ENCODE peak calls at places on chromosomes 6 and 20, in four cellular contexts. B is MM.1S, U is foreskin fibroblast, D is esophagus squamous epithelium. N is an unnamed sample.

GRCh38 chr6:79463721-79464120 is 73.5 kb downstream of the LCA5 start:
- DNase-seq in U (no peak), B (no peak), D (no peak), N (no peak)

GRCh38 chr6:116215414-116215813 is 38.5 kb downstream of the TSPYL4 start:
- DNase-seq in B (no peak), U (no peak), D (no peak), N (no peak)

GRCh38 chr6:54267798-54268197 is 40.4 kb upstream of the TINAG start:
- DNase-seq in U (no peak), B (peak), D (no peak), N (no peak)

GRCh38 chr6:4472222-4472621 is 304.0 kb upstream of the CDYL start:
- DNase-seq in U (no peak), B (no peak), D (no peak), N (no peak)

GRCh38 chr6:55011034-55011433 is 163.3 kb upstream of the HCRTR2 start:
- DNase-seq in U (no peak), D (no peak), B (no peak), N (no peak)

GRCh38 chr6:51934098-51934497 is 153.3 kb downstream of the PKHD1 start:
- DNase-seq in D (no peak), U (no peak), B (peak), N (no peak)

GRCh38 chr6:123913858-123914257 is 110.2 kb downstream of the NKAIN2 start:
- DNase-seq in U (no peak), B (no peak), D (no peak), N (no peak)

GRCh38 chr6:134117409-134117808 is 65.0 kb upstream of the SLC2A12 start:
- DNase-seq in B (no peak), U (peak), D (no peak), N (no peak)

GRCh38 chr6:27608916-27609883 is 136.3 kb upstream of the ZNF184 start:
- DNase-seq in U (peak), D (no peak), B (peak), N (no peak)

GRCh38 chr6:105890521-105891244 is 195.5 kb upstream of the PRDM1 start:
- DNase-seq in U (peak), B (no peak), D (no peak), N (no peak)

GRCh38 chr20:48609491-48609978 is 218.3 kb downstream of the PREX1 start:
- DNase-seq in B (peak), D (no peak), U (no peak), N (no peak)

GRCh38 chr20:24382775-24383174 is 86.7 kb upstream of the SYNDIG1 start:
- DNase-seq in B (no peak), D (no peak), U (no peak), N (no peak)

GRCh38 chr6:32796848-32797776 is 19.7 kb downstream of the HLA-DOB start:
- DNase-seq in B (peak), U (peak), D (no peak), N (no peak)

GRCh38 chr20:63321148-63321831 is 28.3 kb downstream of the COL20A1 start:
- DNase-seq in D (no peak), B (no peak), U (peak), N (no peak)

GRCh38 chr6:129632081-129632758 is 77.8 kb downstream of the ARHGAP18 start:
- DNase-seq in B (no peak), U (no peak), D (no peak), N (no peak)

GRCh38 chr6:39203804-39204495 is 25.3 kb downstream of the KCNK5 start:
- DNase-seq in U (no peak), D (no peak), B (no peak), N (no peak)
- H3K4me3 ChIP-seq in U (no peak), D (no peak), B (no peak), N (no peak)

GRCh38 chr20:62158088-62158400 is 14.5 kb downstream of the SS18L1 start:
- DNase-seq in U (no peak), B (no peak), D (no peak), N (no peak)

GRCh38 chr20:62156254-62156556 is 12.6 kb downstream of the SS18L1 start:
- DNase-seq in B (no peak), U (no peak), D (no peak), N (no peak)

GRCh38 chr20:62156592-62157386 is 13.2 kb downstream of the SS18L1 start:
- DNase-seq in U (no peak), B (peak), D (no peak), N (no peak)

GRCh38 chr20:62157387-62158087 is 14.0 kb downstream of the SS18L1 start:
- DNase-seq in B (no peak), U (no peak), D (no peak), N (no peak)

DNA sequence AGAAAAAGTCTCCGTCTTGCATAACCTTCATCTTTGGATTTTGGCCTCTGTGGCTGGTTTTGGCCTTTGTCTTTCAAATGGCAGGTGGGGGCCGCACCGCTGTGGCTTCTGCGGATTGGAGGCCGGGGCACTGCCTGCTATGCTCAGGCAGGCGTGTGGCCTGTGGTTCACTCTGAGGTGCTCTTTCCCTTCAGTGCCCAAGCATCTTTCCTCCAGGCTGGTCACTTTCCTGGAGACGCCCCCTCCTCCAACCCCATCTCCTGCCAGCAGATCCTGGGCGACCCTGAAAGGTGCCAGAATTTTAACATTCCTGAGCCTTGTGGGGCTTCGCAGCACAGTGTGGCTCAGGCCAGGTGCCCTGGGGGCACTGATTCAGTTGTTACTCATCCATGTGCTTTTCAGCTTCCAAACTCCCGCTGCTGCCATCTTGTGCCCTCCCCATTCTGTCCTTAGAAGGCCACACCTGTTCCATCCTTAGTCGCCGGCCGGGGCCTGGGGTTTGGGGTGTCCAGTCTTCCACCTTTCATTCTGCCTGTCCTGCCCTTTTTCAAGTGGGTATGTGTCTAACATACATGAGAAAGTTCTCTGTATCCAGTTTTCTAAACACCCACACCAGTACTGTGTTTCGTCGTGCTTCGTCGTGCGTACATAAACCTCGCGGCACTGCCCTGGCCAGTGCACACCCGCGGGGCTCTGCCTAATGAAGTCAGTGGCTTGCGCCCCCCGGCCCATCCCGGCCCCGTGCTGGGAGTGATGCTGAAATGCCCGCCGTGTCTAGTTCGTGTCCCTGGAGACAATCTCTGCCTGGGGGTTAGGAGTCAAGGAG is 12.1 kb downstream of the SS18L1 start:
- DNase-seq in U (no peak), B (no peak), D (no peak), N (no peak)
- TF ChIP-seq CTCF in U (no peak), B (no peak), D (no peak), N (no peak)

GRCh38 chr20:58623579-58624473 is 27.3 kb upstream of the STX16 start:
- DNase-seq in D (no peak), U (peak), B (no peak), N (peak)
- H3K4me3 ChIP-seq in D (no peak), U (no peak), B (no peak), N (no peak)

GRCh38 chr20:39433461-39433860 is 471.3 kb downstream of the DHX35 start:
- DNase-seq in B (no peak), U (no peak), D (no peak), N (no peak)

GRCh38 chr20:39424923-39425678 is 463.0 kb downstream of the DHX35 start:
- DNase-seq in B (no peak), U (no peak), D (no peak), N (no peak)

GRCh38 chr20:39429716-39430115 is 467.6 kb downstream of the DHX35 start:
- DNase-seq in D (no peak), U (no peak), B (no peak), N (no peak)
- TF ChIP-seq CTCF in D (peak), U (no peak), B (no peak), N (no peak)

GRCh38 chr6:108163267-108163643 is 2.6 kb upstream of the NR2E1 start:
- DNase-seq in D (no peak), B (no peak), U (no peak), N (no peak)

GRCh38 chr6:108165714-108166663 is at the start of gene NR2E1:
- DNase-seq in D (no peak), B (no peak), U (no peak), N (no peak)

GRCh38 chr6:108163644-108164536 is 1.9 kb upstream of the NR2E1 start:
- DNase-seq in U (no peak), D (no peak), B (no peak), N (no peak)

GRCh38 chr6:108164815-108165706 is 761 bp upstream of the NR2E1 start:
- DNase-seq in D (no peak), B (no peak), U (no peak), N (no peak)

DNA sequence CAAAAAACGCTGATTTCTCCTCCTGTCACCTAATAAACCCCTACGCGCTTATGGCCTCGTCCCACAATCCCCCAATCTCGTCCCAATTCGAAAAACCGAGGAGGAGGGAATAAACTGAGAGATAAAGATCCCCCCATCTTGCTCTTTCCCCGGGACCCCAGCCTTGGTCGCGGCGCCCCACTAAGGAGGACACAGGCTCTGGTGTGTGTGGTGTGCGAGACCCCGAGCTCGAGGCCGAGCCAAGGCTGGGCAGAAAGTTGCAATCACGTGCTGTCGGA is 1.3 kb upstream of the NR2E1 start:
- DNase-seq in U (no peak), B (no peak), D (no peak), N (no peak)
- H3K4me3 ChIP-seq in U (no peak), B (no peak), D (no peak), N (no peak)

GRCh38 chr6:85004283-85005010 is 240.0 kb upstream of the TBX18 start:
- DNase-seq in U (peak), D (no peak), B (no peak), N (no peak)
- TF ChIP-seq CTCF in U (no peak), D (no peak), B (no peak), N (no peak)

GRCh38 chr6:156867121-156867520 is 89.9 kb downstream of the ARID1B start:
- DNase-seq in U (no peak), B (no peak), D (no peak), N (no peak)

GRCh38 chr6:156866181-156866862 is 89.1 kb downstream of the ARID1B start:
- DNase-seq in D (no peak), U (peak), B (peak), N (no peak)

GRCh38 chr6:156864557-156864956 is 87.4 kb downstream of the ARID1B start:
- DNase-seq in D (no peak), B (no peak), U (no peak), N (no peak)

GRCh38 chr6:156863504-156863903 is 86.3 kb downstream of the ARID1B start:
- DNase-seq in D (no peak), U (no peak), B (no peak), N (no peak)

GRCh38 chr6:156865019-156865629 is 87.9 kb downstream of the ARID1B start:
- DNase-seq in B (no peak), D (no peak), U (peak), N (no peak)
- H3K4me3 ChIP-seq in B (no peak), D (no peak), U (no peak), N (no peak)

GRCh38 chr6:148529010-148529409 is 186.4 kb downstream of the SASH1 start:
- DNase-seq in D (no peak), B (no peak), U (no peak), N (no peak)

GRCh38 chr6:148530394-148530923 is 187.8 kb downstream of the SASH1 start:
- DNase-seq in U (peak), B (peak), D (no peak), N (peak)

GRCh38 chr6:148526145-148526544 is 183.5 kb downstream of the SASH1 start:
- DNase-seq in U (no peak), D (no peak), B (no peak), N (no peak)

GRCh38 chr6:148530976-148531375 is 188.3 kb downstream of the SASH1 start:
- DNase-seq in U (no peak), D (no peak), B (no peak), N (no peak)

DNA sequence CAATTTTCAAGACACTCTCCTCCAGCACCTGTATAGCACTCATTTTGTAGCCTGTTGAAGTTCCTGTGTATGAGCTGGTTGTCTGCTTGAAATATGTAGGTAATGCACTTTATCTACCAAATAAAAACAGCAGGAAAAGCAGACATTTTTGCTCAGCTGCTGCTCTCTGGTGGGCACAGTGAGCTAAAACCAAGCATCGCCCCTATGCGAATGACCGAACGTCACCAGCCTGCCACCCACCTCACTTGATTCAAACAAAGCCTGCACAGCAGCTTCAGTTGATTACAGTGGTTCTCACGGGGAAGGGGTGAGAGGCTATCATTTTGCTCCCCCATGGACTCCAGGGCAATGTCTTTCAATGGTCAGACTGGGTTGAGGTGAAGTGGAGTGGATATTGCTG is 185.7 kb downstream of the SASH1 start:
- DNase-seq in U (no peak), B (no peak), D (no peak), N (no peak)
- TF ChIP-seq CTCF in U (no peak), B (no peak), D (no peak), N (peak)

GRCh38 chr20:56628015-56628872 is 862 bp upstream of the TFAP2C start:
- DNase-seq in U (no peak), D (no peak), B (peak), N (no peak)

GRCh38 chr20:56628873-56629463 is at the start of gene TFAP2C:
- DNase-seq in B (peak), U (peak), D (no peak), N (no peak)

GRCh38 chr20:56626367-56627121 is 2.6 kb upstream of the TFAP2C start:
- DNase-seq in B (no peak), D (no peak), U (peak), N (no peak)

GRCh38 chr20:56625837-56626236 is 3.3 kb upstream of the TFAP2C start:
- DNase-seq in U (no peak), D (no peak), B (no peak), N (no peak)

DNA sequence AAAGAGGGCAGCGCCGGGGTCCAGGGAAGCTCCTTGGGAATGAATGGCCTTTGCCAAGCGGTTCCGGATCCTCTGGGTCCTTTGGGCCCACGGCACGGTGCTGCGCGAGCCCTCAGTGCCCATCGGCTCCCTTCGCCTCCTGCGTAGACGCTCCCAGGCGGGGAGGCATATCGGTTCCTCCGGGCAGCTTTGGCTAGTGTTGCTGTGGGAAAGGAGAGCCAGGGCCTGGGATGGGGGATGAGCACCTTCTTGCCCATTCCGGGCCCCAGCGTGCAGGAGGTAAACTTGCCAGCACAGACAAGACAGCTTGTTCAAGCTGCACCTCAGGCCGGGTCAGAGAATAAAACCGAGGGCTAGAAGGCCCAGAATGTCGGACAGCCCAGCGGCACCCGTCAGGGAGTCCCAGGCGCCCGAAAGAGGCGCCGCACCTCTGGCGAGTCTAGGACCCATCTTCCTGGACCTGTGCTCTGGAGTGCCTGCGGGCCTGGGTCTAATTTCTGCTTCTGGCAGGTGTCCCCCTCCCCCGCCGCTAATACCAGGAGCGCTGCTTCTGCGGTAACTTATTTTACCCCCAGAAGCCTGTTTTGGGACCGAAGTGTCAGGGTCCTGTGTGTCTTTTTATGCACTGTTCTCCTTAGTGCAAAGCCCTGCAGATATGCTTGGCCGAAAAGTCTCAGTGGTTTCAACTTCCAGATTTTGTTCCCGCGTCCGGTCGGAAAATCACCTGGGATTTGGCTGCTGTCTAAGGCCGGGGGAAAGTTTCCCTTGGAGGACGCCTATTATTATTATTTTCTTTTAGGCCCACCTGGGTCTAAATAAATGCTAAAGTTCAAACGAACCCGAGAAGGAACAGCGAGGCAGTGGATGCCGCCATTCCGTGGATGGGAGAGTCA is 1.7 kb upstream of the TFAP2C start:
- DNase-seq in B (no peak), D (no peak), U (no peak), N (no peak)
- H3K4me3 ChIP-seq in B (no peak), D (no peak), U (no peak), N (no peak)